ENCODE peak calls at places on chromosomes 16 and 17, in four cellular contexts. E, K, D and L are unnamed samples.

GRCh38 chr16:67563708-67564468 is 1.6 kb downstream of the CTCF start:
- DNase-seq in E (peak), K (no peak), D (no peak), L (no peak)

GRCh38 chr17:81577278-81578000 is 25.3 kb upstream of the FAAP100 start:
- DNase-seq in E (no peak), K (no peak), D (no peak), L (no peak)

GRCh38 chr16:51636913-51637743 is 486.1 kb upstream of the SALL1 start:
- DNase-seq in E (no peak), K (no peak), D (peak), L (no peak)

GRCh38 chr16:14398014-14398717 is 231.9 kb downstream of the PARN start:
- DNase-seq in E (no peak), K (no peak), D (no peak), L (no peak)

GRCh38 chr17:77649717-77650211 is 308.7 kb upstream of the TNRC6C start:
- DNase-seq in E (peak), K (no peak), D (no peak), L (peak)

GRCh38 chr17:19345486-19346350 is 16.8 kb downstream of the B9D1 start:
- DNase-seq in E (no peak), K (no peak), D (no peak), L (no peak)

GRCh38 chr16:66427871-66428681 is 981 bp downstream of the BEAN1 start:
- DNase-seq in E (no peak), K (no peak), D (no peak), L (no peak)

GRCh38 chr16:84518804-84519341 is 14.4 kb upstream of the MEAK7 start:
- DNase-seq in E (no peak), K (no peak), D (no peak), L (no peak)

GRCh38 chr17:73072254-73072962 is 20.1 kb downstream of the SLC39A11 start:
- DNase-seq in E (no peak), K (no peak), D (no peak), L (no peak)

GRCh38 chr17:50638851-50639767 is 4.4 kb downstream of the ABCC3 start:
- DNase-seq in E (no peak), K (no peak), D (no peak), L (peak)

GRCh38 chr17:80327518-80327917 is 66.9 kb downstream of the RNF213 start:
- DNase-seq in E (peak), K (no peak), D (no peak), L (no peak)

GRCh38 chr17:31392002-31392855 is 754 bp downstream of the RAB11FIP4 start:
- DNase-seq in E (no peak), K (no peak), D (no peak), L (no peak)

GRCh38 chr17:37848690-37849616 is 75.3 kb upstream of the TBC1D3K start:
- DNase-seq in E (peak), K (peak), D (no peak), L (peak)

GRCh38 chr17:10768766-10769383 is 35.0 kb downstream of the TMEM238L start:
- DNase-seq in E (no peak), K (no peak), D (no peak), L (no peak)

GRCh38 chr17:71269201-71269600 is 851.6 kb upstream of the SOX9 start:
- DNase-seq in E (no peak), K (no peak), D (no peak), L (no peak)

GRCh38 chr17:60729854-60730253 is 52.2 kb downstream of the BCAS3 start:
- DNase-seq in E (no peak), K (no peak), D (no peak), L (no peak)

DNA sequence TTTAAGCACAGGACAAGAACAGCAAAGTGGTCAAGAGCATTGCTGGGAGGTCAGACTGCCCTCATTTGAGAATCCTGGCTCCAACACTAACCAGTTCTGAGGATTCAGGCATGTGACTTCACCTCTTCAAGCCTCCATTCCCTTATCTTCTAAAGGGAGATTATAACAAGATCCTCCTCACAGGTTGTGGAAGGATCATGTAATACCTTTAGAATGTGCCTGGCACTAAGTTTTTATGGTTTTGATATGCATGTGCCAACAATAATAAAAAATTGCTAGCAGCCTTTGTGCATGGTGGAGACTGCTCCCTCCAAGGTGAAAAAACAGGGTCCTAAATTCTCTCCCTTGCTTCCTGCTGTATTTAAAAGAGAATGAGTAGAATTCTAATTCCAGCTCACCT is 36.0 kb upstream of the ADAMTS18 start:
- DNase-seq in E (no peak), K (no peak), D (no peak), L (no peak)
- TF ChIP-seq SRF in E (no peak), K (no peak), D (no peak), L (no peak)

GRCh38 chr17:78774956-78775571 is 7.0 kb downstream of the CYTH1 start:
- DNase-seq in E (no peak), K (no peak), D (no peak), L (no peak)
- TF ChIP-seq SRF in E (no peak), K (no peak), D (no peak), L (no peak)

GRCh38 chr16:9135797-9136196 is 44.4 kb downstream of the HAPSTR1 start:
- DNase-seq in E (peak), K (no peak), D (no peak), L (no peak)
- TF ChIP-seq SRF in E (no peak), K (no peak), D (no peak), L (no peak)

DNA sequence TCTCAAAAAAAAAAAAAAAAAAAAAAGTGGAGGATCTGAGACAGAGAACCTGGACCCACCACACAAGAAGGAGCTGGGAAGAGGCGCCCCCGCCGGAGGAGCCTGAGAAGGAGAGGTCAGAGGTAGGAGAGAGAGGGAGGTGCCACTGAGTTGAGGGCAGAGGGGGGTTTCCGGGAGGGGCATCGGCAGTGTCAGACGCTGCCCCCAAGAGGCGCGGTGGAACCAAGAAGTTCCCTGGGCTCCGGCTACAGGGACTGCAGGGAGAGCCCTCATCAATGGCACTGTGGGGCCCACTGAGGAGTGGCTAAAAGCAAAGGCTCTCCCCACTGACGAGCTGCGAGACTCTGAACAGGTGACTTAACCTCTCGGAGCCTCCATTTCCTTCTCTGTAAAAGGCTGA is 4.2 kb downstream of the CCDC42 start:
- DNase-seq in E (no peak), K (no peak), D (no peak), L (no peak)
- TF ChIP-seq SRF in E (no peak), K (no peak), D (no peak), L (no peak)

GRCh38 chr16:28308794-28309535 is 16.6 kb downstream of the SBK1 start:
- DNase-seq in E (no peak), K (no peak), D (no peak), L (no peak)

GRCh38 chr16:28307936-28308335 is 15.6 kb downstream of the SBK1 start:
- DNase-seq in E (no peak), K (no peak), D (no peak), L (no peak)

GRCh38 chr16:28310796-28311195 is 18.5 kb downstream of the SBK1 start:
- DNase-seq in E (peak), K (no peak), D (no peak), L (no peak)

GRCh38 chr16:28311413-28311812 is 19.1 kb downstream of the SBK1 start:
- DNase-seq in E (no peak), K (no peak), D (no peak), L (no peak)

GRCh38 chr16:28309811-28310311 is 17.5 kb downstream of the SBK1 start:
- DNase-seq in E (no peak), K (no peak), D (no peak), L (no peak)
- TF ChIP-seq SRF in E (no peak), K (no peak), D (no peak), L (no peak)